ENCODE peak calls at places on chromosomes 12 and 14, in six cellular contexts. Q, Z, X, G, J and V are unnamed samples.

GRCh38 chr14:29527286-29527685 is 400.4 kb downstream of the PRKD1 start:
- DNase-seq in G (no peak), X (no peak), Z (no peak), Q (no peak), J (no peak), V (no peak)

GRCh38 chr12:52285172-52285745 is 6.1 kb downstream of the KRT81 start:
- DNase-seq in G (no peak), Z (peak; percentile 68), Q (no peak), X (no peak), J (no peak), V (no peak)

GRCh38 chr14:59359451-59360124 is 105.6 kb downstream of the GPR135 start:
- DNase-seq in Z (no peak), X (no peak), J (no peak), Q (no peak), G (no peak), V (no peak)

GRCh38 chr14:89409961-89410360 is 7.1 kb downstream of the FOXN3 start:
- DNase-seq in Z (no peak), Q (no peak), J (no peak), G (no peak), X (no peak), V (no peak)

GRCh38 chr12:102281231-102281630 is 83.6 kb upstream of the PMCH start:
- DNase-seq in Q (no peak), Z (no peak), X (no peak), J (no peak), G (no peak), V (no peak)

GRCh38 chr12:39646963-39647362 is 27.4 kb upstream of the ABCD2 start:
- DNase-seq in Z (no peak), Q (no peak), G (no peak), J (no peak), X (no peak), V (no peak)

GRCh38 chr14:59464651-59465569 is at the start of gene GPR135:
- DNase-seq in J (peak; percentile 72), Q (peak; percentile 67), X (no peak), G (peak; percentile 76), Z (peak; percentile 14), V (peak; percentile 64)

GRCh38 chr12:25771062-25771461 is 187.4 kb upstream of the RASSF8 start:
- DNase-seq in G (no peak), J (no peak), X (no peak), Z (peak; percentile 40), Q (no peak), V (no peak)

GRCh38 chr12:80173465-80173864 is 74.1 kb downstream of the OTOGL start:
- DNase-seq in Z (no peak), J (no peak), G (no peak), X (no peak), Q (no peak), V (no peak)

GRCh38 chr12:71640316-71640715 is 23.3 kb downstream of the ZFC3H1 start:
- DNase-seq in J (no peak), Q (no peak), X (no peak), G (no peak), Z (no peak), V (no peak)

GRCh38 chr12:71641390-71641789 is 22.3 kb downstream of the ZFC3H1 start:
- DNase-seq in Z (no peak), Q (no peak), J (no peak), X (no peak), G (no peak), V (no peak)

GRCh38 chr12:71638499-71638898 is 25.1 kb downstream of the ZFC3H1 start:
- DNase-seq in Z (no peak), J (no peak), Q (no peak), G (no peak), X (no peak), V (no peak)

GRCh38 chr12:71636704-71637115 is 26.9 kb downstream of the ZFC3H1 start:
- DNase-seq in Q (no peak), Z (peak; percentile 41), G (no peak), J (no peak), X (peak; percentile 63), V (no peak)

GRCh38 chr12:71639341-71639760 is 24.3 kb downstream of the ZFC3H1 start:
- DNase-seq in G (no peak), Z (no peak), X (no peak), Q (no peak), J (no peak), V (no peak)
- TF ChIP-seq CTCF in G (no peak), Z (no peak), X (no peak), Q (peak; percentile 26), J (no peak), V (no peak)

GRCh38 chr12:53333289-53333688 is 2.9 kb downstream of the SP7 start:
- DNase-seq in Q (no peak), J (no peak), G (no peak), Z (no peak), X (no peak), V (no peak)
- TF ChIP-seq CTCF in Q (no peak), J (no peak), G (no peak), Z (no peak), X (no peak), V (no peak)

GRCh38 chr12:98490491-98491453 is 24.6 kb upstream of the TMPO start:
- DNase-seq in G (peak; percentile 86), X (peak; percentile 84), Z (peak; percentile 69), J (peak; percentile 93), Q (peak; percentile 88), V (peak; percentile 72)
- TF ChIP-seq CTCF in G (peak; percentile 85), X (peak; percentile 91), Z (peak; percentile 91), J (peak; percentile 86), Q (peak; percentile 89), V (no peak)

DNA sequence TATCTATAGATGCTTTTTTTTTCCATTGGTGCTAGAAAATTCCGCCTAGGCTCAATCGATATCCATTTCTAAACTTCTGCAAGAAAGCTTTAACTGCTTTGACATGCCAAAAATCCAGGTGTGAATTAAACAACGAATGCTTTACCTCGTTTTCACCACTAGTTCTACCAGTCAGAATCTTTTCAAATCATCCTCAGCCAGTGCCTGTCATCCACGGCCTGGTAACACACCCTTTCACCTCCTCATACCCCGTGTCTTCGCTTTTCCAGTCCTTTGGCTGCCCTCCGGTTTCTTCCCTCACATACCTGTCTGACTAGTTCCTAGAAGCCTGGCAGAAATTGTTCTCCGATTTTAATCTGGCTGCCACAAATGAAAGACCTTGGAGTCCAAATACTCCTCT is 1.4 kb upstream of the PHC1 start:
- DNase-seq in Q (no peak), J (no peak), G (no peak), X (no peak), Z (peak; percentile 50), V (no peak)
- TF ChIP-seq CTCF in Q (peak; percentile 56), J (no peak), G (no peak), X (peak; percentile 7), Z (no peak), V (no peak)

GRCh38 chr14:72800296-72800695 is 93.6 kb downstream of the DPF3 start:
- DNase-seq in Q (no peak), G (no peak), X (no peak), J (no peak), Z (no peak), V (no peak)

GRCh38 chr14:72802588-72802946 is 91.3 kb downstream of the DPF3 start:
- DNase-seq in J (no peak), X (no peak), Z (no peak), G (no peak), Q (no peak), V (no peak)

GRCh38 chr14:72800848-72801370 is 93.0 kb downstream of the DPF3 start:
- DNase-seq in X (no peak), J (no peak), Z (no peak), Q (no peak), G (no peak), V (no peak)

GRCh38 chr14:72801381-72801812 is 92.5 kb downstream of the DPF3 start:
- DNase-seq in X (peak; percentile 91), Z (peak; percentile 82), Q (no peak), G (no peak), J (no peak), V (no peak)

DNA sequence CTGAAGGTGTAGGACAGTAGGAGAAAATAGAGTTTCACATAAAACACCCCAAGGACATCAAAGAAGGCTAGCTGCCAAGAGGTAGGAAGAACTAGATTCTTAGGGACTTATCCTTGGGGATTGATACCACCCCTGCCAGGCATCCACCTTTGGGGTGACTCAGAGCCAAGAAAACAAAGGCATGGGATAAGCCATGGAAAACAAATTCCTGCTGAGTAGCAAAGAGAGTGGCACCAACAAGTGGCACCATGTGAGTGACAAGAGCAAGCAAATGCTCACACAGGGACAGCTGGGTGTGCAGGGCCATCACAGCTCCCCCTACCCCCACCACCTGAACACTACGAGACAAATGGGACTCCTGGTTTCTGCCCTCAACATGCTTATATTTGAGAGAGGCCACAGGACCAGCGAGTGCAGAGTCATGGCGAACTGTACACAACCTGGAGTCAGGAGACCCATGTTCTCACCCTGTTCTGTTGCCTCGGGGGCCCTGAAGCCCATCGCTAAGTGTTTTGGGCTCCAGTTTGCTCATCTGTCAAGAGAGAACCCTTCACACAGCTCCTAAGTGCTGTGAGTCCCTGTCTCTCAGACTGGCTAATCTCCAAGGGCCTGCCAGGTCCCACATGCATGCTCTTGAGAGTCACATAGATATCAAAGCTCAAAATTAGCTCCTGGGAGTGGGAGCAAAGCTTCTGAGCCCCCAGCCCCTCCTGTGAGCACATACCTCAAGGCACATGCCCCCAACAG is 91.9 kb downstream of the DPF3 start:
- DNase-seq in J (no peak), X (no peak), Z (peak; percentile 34), G (no peak), Q (no peak), V (no peak)
- TF ChIP-seq CTCF in J (no peak), X (no peak), Z (no peak), G (no peak), Q (no peak), V (no peak)

DNA sequence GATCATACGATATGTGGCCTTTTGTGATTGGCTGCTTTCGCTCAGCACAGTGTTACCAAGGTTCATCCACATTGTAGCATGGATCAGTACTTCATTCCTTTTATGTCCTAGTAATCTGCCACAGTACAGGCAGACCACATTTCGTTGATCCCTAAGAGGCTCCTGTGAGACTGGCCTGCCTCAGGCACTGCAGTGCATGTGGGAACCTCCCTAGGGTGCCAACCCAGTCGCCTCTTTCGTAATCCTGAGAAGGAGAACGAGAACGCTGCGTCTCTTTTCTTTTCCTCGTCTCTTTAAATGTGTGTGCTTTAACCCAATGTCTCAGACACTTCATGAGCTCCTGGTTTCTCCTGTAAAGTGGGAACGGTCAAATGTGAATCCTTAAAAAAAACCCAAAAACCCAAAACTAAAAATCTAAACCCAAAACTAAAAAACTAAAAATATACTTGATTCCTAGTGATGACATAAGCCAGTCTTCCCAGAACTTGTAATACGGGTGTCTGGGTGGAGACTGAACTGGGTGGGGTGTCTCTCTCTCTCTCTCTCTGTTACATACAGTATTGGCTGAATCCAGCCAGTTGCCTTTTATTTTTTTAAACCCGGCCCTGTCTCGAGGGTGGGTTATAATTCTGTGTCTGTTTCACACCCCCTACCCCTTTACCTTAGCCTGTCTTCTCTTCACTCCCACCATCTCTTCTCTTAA is 14.9 kb downstream of the AACS start:
- DNase-seq in J (peak; percentile 38), Z (peak; percentile 66), Q (no peak), X (no peak), G (no peak), V (no peak)
- TF ChIP-seq CTCF in J (no peak), Z (no peak), Q (no peak), X (no peak), G (no peak), V (no peak)

DNA sequence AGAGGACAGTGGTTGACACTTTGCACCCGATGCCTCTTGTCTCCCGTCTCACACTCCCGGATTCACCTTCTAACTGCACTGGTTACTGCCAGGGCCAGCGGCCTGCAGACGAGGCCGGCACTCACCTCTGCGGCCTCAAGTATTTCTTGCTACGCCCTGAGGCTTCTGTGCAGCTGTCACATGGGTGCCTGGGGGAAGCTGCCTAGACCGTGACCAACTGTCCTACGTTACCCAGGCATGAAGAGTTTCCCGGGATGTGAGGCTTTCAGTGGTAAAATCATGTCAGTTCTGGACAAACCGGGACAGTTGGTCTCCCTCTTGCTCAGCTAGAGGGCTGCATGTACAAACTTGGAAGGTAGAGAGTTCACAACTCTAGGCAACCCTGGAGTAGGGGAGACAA is 274.5 kb downstream of the GLT1D1 start:
- DNase-seq in Z (no peak), Q (no peak), J (no peak), X (no peak), G (no peak), V (no peak)
- TF ChIP-seq CTCF in Z (no peak), Q (no peak), J (no peak), X (no peak), G (no peak), V (no peak)